ENCODE peak calls at places on chromosomes 3 and 15, in six cellular contexts. E is CD4-positive, alpha-beta T cell; P is sigmoid colon; N is suprapubic skin; Z is astrocyte; G is fibroblast of lung. H is an unnamed sample. For H3K27me3, the result is how much of the 10 kb centered on the place peaks cover.

GRCh38 chr15:59976480-59976879 is 27.6 kb upstream of the FOXB1 start:
- DNase-seq in E (peak), P (no peak), N (no peak), Z (no peak), G (no peak), H (no peak)

GRCh38 chr3:56940331-56940730 is 120.1 kb upstream of the SPATA12 start:
- DNase-seq in E (no peak), P (no peak), N (no peak), Z (no peak), G (no peak), H (no peak)

GRCh38 chr15:67828969-67829646 is 3.8 kb downstream of the SKOR1 start:
- DNase-seq in E (no peak), P (peak), N (no peak), Z (no peak), G (no peak), H (no peak)

GRCh38 chr3:197540961-197541377 is 14.8 kb downstream of the BDH1 start:
- DNase-seq in E (no peak), P (no peak), N (no peak), Z (no peak), G (no peak), H (no peak)

GRCh38 chr15:83844742-83845141 is 190.8 kb downstream of the ADAMTSL3 start:
- DNase-seq in E (no peak), P (peak), N (no peak), Z (no peak), G (no peak), H (no peak)

GRCh38 chr15:60385620-60386552 is 11.9 kb downstream of the ANXA2 start:
- DNase-seq in E (no peak), P (no peak), N (no peak), Z (no peak), G (no peak), H (no peak)

GRCh38 chr3:51340311-51340829 is 44.7 kb upstream of the MANF start:
- DNase-seq in E (no peak), P (peak), N (no peak), Z (peak), G (peak), H (no peak)

GRCh38 chr15:82043130-82043673 is 2.6 kb downstream of the MEX3B start:
- DNase-seq in E (no peak), P (peak), N (no peak), Z (no peak), G (peak), H (no peak)

GRCh38 chr3:53775834-53776251 is 70.4 kb downstream of the CHDH start:
- DNase-seq in E (no peak), P (no peak), N (no peak), Z (no peak), G (no peak), H (no peak)

GRCh38 chr15:50876989-50877360 is 31.5 kb upstream of the AP4E1 start:
- DNase-seq in E (peak), P (peak), N (peak), Z (peak), G (peak), H (no peak)

GRCh38 chr3:164537485-164537884 is 540.8 kb downstream of the SI start:
- DNase-seq in E (no peak), P (no peak), N (no peak), Z (no peak), G (no peak), H (no peak)

GRCh38 chr3:195908439-195909293 is at the start of gene TNK2:
- DNase-seq in E (peak), P (peak), N (no peak), Z (no peak), G (no peak), H (no peak)

GRCh38 chr3:88057650-88058321 is 1.0 kb downstream of the CGGBP1 start:
- DNase-seq in E (no peak), P (no peak), N (no peak), Z (peak), G (peak), H (no peak)

GRCh38 chr3:147008886-147009285 is 397.5 kb downstream of the ZIC4 start:
- DNase-seq in E (no peak), P (no peak), N (no peak), Z (peak), G (peak), H (no peak)

GRCh38 chr3:4982773-4983738 is 3.8 kb downstream of the BHLHE40 start:
- DNase-seq in E (no peak), P (no peak), N (no peak), Z (no peak), G (peak), H (no peak)

GRCh38 chr15:70154440-70155347 is 57.0 kb upstream of the TLE3 start:
- DNase-seq in E (no peak), P (peak), N (no peak), Z (peak), G (peak), H (no peak)

GRCh38 chr3:141556034-141556433 is 69.2 kb downstream of the RASA2 start:
- DNase-seq in E (no peak), P (no peak), N (no peak), Z (peak), G (peak), H (no peak)

GRCh38 chr3:171873561-171873960 is 30.4 kb downstream of the TMEM212 start:
- DNase-seq in E (no peak), P (no peak), N (no peak), Z (peak), G (peak), H (no peak)

GRCh38 chr15:41570764-41571163 is 11.8 kb downstream of the TYRO3 start:
- DNase-seq in E (no peak), P (no peak), N (no peak), Z (no peak), G (no peak), H (no peak)

GRCh38 chr3:140273542-140274195 is 338.7 kb downstream of the CLSTN2 start:
- DNase-seq in E (no peak), P (no peak), N (no peak), Z (peak), G (peak), H (no peak)

GRCh38 chr3:107240183-107241091 is 136.8 kb upstream of the CCDC54 start:
- DNase-seq in E (peak), P (peak), N (peak), Z (peak), G (peak), H (peak)

GRCh38 chr3:9793161-9793781 is 389 bp downstream of the ARPC4 start:
- DNase-seq in E (no peak), P (no peak), N (no peak), Z (no peak), G (peak), H (no peak)

GRCh38 chr3:108505811-108506210 is 4.6 kb downstream of the MYH15 start:
- DNase-seq in E (no peak), P (no peak), N (no peak), Z (no peak), G (no peak), H (no peak)

GRCh38 chr3:104198136-104198535 is 1168.6 kb upstream of the ALCAM start:
- DNase-seq in E (no peak), P (no peak), N (no peak), Z (peak), G (peak), H (no peak)

GRCh38 chr15:67083135-67083766 is 17.8 kb downstream of the SMAD3 start:
- DNase-seq in E (no peak), P (no peak), N (no peak), Z (no peak), G (no peak), H (no peak)

GRCh38 chr15:24823473-24823872 is 131.3 kb upstream of the SNRPN start:
- DNase-seq in E (no peak), P (no peak), N (no peak), Z (no peak), G (no peak), H (no peak)

GRCh38 chr3:191435981-191436380 is 25.0 kb upstream of the PYDC2 start:
- DNase-seq in E (no peak), P (no peak), N (no peak), Z (no peak), G (no peak), H (no peak)

GRCh38 chr3:14989943-14990753 is 42.8 kb downstream of the NR2C2 start:
- DNase-seq in E (no peak), P (no peak), N (no peak), Z (peak), G (peak), H (no peak)

GRCh38 chr3:128432898-128433629 is 33.6 kb downstream of the DNAJB8 start:
- DNase-seq in E (no peak), P (no peak), N (no peak), Z (no peak), G (no peak), H (peak)

GRCh38 chr3:130973401-130973800 is 53.2 kb downstream of the ASTE1 start:
- DNase-seq in E (no peak), P (no peak), N (no peak), Z (no peak), G (no peak), H (no peak)

GRCh38 chr3:171260899-171261298 is 199.3 kb downstream of the TNIK start:
- DNase-seq in E (no peak), P (no peak), N (no peak), Z (no peak), G (no peak), H (no peak)

GRCh38 chr3:105388199-105388598 is 21.5 kb downstream of the ALCAM start:
- DNase-seq in E (no peak), P (no peak), N (no peak), Z (no peak), G (no peak), H (no peak)

GRCh38 chr3:181712190-181712504 is 422 bp downstream of the SOX2 start:
- DNase-seq in E (no peak), P (no peak), N (no peak), Z (no peak), G (no peak), H (no peak)

GRCh38 chr3:181709537-181710279 is 2.0 kb upstream of the SOX2 start:
- DNase-seq in E (no peak), P (peak), N (no peak), Z (peak), G (peak), H (peak)

GRCh38 chr3:181711325-181712135 is at the start of gene SOX2:
- DNase-seq in E (no peak), P (peak), N (no peak), Z (peak), G (peak), H (peak)

GRCh38 chr3:181712505-181713299 is 977 bp downstream of the SOX2 start:
- DNase-seq in E (no peak), P (no peak), N (no peak), Z (peak), G (peak), H (no peak)

GRCh38 chr3:181710581-181711255 is 1.0 kb upstream of the SOX2 start:
- DNase-seq in E (no peak), P (no peak), N (no peak), Z (peak), G (peak), H (peak)
- H3K27ac ChIP-seq in E (no peak), P (no peak), N (no peak), Z (peak), G (no peak), H (no peak)

DNA sequence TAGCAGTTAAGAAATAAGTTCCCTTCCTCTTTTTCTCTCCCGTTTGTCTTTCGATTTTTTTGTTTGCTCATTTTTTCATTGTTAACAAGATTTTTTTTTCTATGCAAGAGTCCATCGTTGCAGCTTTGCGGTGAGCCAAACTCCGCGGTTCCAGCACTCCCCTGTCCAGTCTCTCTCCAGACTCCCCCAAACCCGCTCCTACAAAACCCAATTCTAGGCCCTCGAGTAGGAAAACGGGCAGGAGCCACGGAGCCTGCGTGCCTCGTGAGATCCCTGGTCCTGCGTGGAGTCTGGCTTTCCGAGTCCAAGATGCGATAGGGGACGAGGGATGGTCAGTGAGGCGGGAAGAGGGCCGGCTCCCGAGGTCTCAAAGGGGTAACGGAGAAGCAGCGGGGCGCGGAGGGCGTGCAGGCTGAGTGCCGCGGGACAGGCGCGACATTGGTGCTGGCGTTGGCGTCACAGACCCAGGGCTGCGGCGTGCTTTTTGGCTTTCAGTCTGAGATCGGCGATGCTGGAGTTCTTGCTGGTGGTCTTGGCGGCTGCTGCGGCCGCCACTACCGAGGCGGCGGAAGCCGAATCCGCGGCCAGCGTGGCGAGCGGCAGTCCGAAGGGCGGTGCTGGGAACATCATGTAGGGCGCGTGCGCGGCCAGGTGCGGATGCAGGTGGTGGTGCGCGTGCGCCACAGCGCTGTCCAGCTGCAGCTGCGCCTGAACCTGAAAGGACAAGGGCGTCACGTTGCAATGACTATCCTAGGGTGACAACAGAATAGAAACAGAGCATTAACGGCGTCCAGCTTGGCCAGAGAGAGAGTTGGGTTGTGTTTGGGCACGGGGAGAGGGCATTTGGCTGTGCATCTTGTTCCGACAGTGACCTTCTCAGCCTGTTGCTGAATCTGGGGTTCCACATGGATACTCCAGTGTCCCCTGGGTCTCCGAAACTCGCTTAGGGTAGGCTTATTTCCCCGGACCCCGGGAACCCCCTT is 8.4 kb downstream of the SHOX2 start:
- DNase-seq in E (peak), P (no peak), N (no peak), Z (no peak), G (peak), H (peak)
- H3K27me3 ChIP-seq in E (half or more), P (half or more), N (half or more), Z (half or more), G (half or more), H (half or more)

GRCh38 chr3:134239538-134239937 is 11.1 kb downstream of the RYK start:
- DNase-seq in E (no peak), P (no peak), N (no peak), Z (no peak), G (no peak), H (no peak)

GRCh38 chr3:134235677-134236076 is 15.0 kb downstream of the RYK start:
- DNase-seq in E (no peak), P (no peak), N (no peak), Z (no peak), G (no peak), H (no peak)

GRCh38 chr3:134232976-134233375 is 17.7 kb downstream of the RYK start:
- DNase-seq in E (no peak), P (no peak), N (no peak), Z (no peak), G (no peak), H (no peak)

GRCh38 chr3:134236505-134236904 is 14.2 kb downstream of the RYK start:
- DNase-seq in E (no peak), P (no peak), N (no peak), Z (no peak), G (no peak), H (no peak)

GRCh38 chr3:134237454-134238145 is 13.1 kb downstream of the RYK start:
- DNase-seq in E (no peak), P (no peak), N (no peak), Z (no peak), G (no peak), H (no peak)
- H3K27ac ChIP-seq in E (no peak), P (peak), N (peak), Z (no peak), G (no peak), H (no peak)

GRCh38 chr15:33374181-33375006 is 63.6 kb downstream of the RYR3 start:
- DNase-seq in E (no peak), P (no peak), N (no peak), Z (no peak), G (no peak), H (no peak)

DNA sequence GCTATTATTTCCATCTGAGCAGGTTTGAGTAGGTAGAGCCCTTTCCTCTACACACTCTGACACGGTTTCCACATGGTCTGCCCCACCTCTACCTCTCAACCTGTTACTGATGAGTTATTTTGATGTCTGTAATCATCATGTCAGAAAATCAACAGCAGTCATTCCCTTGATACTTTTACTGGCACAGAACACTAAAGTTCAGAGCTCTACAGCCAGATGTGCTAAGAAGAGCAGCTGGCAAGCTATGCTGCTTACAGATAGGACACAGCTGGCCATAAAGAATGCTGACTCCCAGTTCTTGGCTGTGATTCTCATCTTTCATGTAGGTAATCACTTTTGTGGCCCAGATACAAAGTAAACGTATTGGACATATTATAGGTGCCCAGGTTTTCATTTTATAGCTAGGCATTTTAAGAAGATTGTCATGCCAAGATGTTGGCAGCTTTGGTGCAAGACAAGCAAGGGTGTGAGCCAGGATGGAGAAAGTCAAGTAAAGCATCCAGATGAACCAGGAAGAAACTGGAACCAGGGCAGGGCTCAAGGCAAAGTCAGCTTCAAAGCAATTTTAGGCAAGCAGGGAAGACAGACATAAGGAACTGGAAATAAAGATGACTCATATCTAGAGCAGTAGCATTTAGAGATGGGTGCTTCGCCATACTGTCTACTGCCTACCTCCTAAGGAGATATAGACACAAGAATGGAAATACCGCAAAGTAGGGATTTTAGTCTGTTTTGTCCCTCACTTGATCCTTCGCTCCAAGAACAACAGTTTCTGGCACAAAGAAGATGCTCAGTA is 59.7 kb downstream of the RYR3 start:
- DNase-seq in E (no peak), P (no peak), N (no peak), Z (no peak), G (no peak), H (no peak)
- H3K27me3 ChIP-seq in E (under half), P (under half), N (under half), Z (under half), G (under half), H (under half)